ENCODE peak calls at places on chromosomes 13 and 19, in five cellular contexts. E, R, Z, O and G are unnamed samples. For H3K9me3, the result is how much of the 10 kb centered on the place peaks cover.

GRCh38 chr19:5907216-5907615 is 2.5 kb downstream of the VMAC start:
- DNase-seq in E (no peak), R (no peak), Z (no peak), O (no peak), G (no peak)

GRCh38 chr19:44303976-44304568 is 753 bp downstream of the ZNF235 start:
- DNase-seq in E (no peak), R (peak), Z (no peak), O (no peak), G (peak)

GRCh38 chr13:44132710-44133109 is 240.9 kb upstream of the SERP2 start:
- DNase-seq in E (no peak), R (no peak), Z (peak), O (peak), G (no peak)

GRCh38 chr13:20270163-20270865 is 38.2 kb upstream of the GJB6 start:
- DNase-seq in E (no peak), R (no peak), Z (no peak), O (no peak), G (no peak)

GRCh38 chr19:45990113-45990728 is 5.0 kb upstream of the CCDC61 start:
- DNase-seq in E (no peak), R (no peak), Z (no peak), O (no peak), G (no peak)

GRCh38 chr19:1665565-1666047 is 13.2 kb upstream of the TCF3 start:
- DNase-seq in E (no peak), R (no peak), Z (no peak), O (no peak), G (no peak)

GRCh38 chr19:4690362-4690761 is 20.2 kb upstream of the MYDGF start:
- DNase-seq in E (no peak), R (no peak), Z (no peak), O (no peak), G (no peak)

GRCh38 chr13:52061587-52061986 is 37.1 kb downstream of the UTP14C start:
- DNase-seq in E (no peak), R (no peak), Z (no peak), O (no peak), G (no peak)

GRCh38 chr13:90594694-90595093 is 752.8 kb upstream of the MIR17HG start:
- DNase-seq in E (no peak), R (no peak), Z (no peak), O (no peak), G (no peak)

GRCh38 chr13:51769455-51770127 is 34.4 kb downstream of the DHRS12 start:
- DNase-seq in E (no peak), R (no peak), Z (no peak), O (peak), G (no peak)

GRCh38 chr19:4971424-4971793 is 2.5 kb downstream of the KDM4B start:
- DNase-seq in E (no peak), R (no peak), Z (no peak), O (no peak), G (no peak)

GRCh38 chr19:1105217-1105872 is 1.6 kb downstream of the GPX4 start:
- DNase-seq in E (no peak), R (no peak), Z (no peak), O (no peak), G (no peak)

GRCh38 chr19:5484398-5485285 is 29.4 kb downstream of the ZNRF4 start:
- DNase-seq in E (no peak), R (peak), Z (no peak), O (no peak), G (no peak)

GRCh38 chr13:67588607-67589006 is 358.5 kb upstream of the PCDH9 start:
- DNase-seq in E (no peak), R (no peak), Z (no peak), O (no peak), G (no peak)

GRCh38 chr13:27347373-27347772 is 76.7 kb downstream of the RASL11A start:
- DNase-seq in E (no peak), R (no peak), Z (no peak), O (no peak), G (no peak)

GRCh38 chr19:6801397-6802086 is 29.0 kb downstream of the VAV1 start:
- DNase-seq in E (peak), R (no peak), Z (no peak), O (no peak), G (peak)

GRCh38 chr19:55601127-55601526 is 1.0 kb downstream of the ZNF524 start:
- DNase-seq in E (no peak), R (no peak), Z (no peak), O (no peak), G (no peak)

GRCh38 chr19:4057913-4058695 is 8.6 kb downstream of the ZBTB7A start:
- DNase-seq in E (no peak), R (no peak), Z (peak), O (peak), G (no peak)

GRCh38 chr19:53422551-53422950 is 9.2 kb upstream of the ZNF761 start:
- DNase-seq in E (no peak), R (no peak), Z (no peak), O (no peak), G (no peak)

GRCh38 chr13:90232291-90232690 is 1115.2 kb upstream of the MIR17HG start:
- DNase-seq in E (no peak), R (no peak), Z (no peak), O (no peak), G (no peak)

GRCh38 chr19:22426901-22427300 is 4.8 kb upstream of the ZNF98 start:
- DNase-seq in E (no peak), R (no peak), Z (no peak), O (no peak), G (no peak)

GRCh38 chr13:77328819-77329132 is 1.9 kb upstream of the MYCBP2 start:
- DNase-seq in E (no peak), R (no peak), Z (no peak), O (no peak), G (no peak)

GRCh38 chr13:32824671-32825070 is 191.6 kb upstream of the KL start:
- DNase-seq in E (no peak), R (peak), Z (no peak), O (no peak), G (no peak)

GRCh38 chr13:29576581-29576980 is 18.9 kb downstream of the SLC7A1 start:
- DNase-seq in E (no peak), R (no peak), Z (no peak), O (no peak), G (no peak)
- H3K4me3 ChIP-seq in E (no peak), R (no peak), Z (no peak), O (no peak), G (no peak)

DNA sequence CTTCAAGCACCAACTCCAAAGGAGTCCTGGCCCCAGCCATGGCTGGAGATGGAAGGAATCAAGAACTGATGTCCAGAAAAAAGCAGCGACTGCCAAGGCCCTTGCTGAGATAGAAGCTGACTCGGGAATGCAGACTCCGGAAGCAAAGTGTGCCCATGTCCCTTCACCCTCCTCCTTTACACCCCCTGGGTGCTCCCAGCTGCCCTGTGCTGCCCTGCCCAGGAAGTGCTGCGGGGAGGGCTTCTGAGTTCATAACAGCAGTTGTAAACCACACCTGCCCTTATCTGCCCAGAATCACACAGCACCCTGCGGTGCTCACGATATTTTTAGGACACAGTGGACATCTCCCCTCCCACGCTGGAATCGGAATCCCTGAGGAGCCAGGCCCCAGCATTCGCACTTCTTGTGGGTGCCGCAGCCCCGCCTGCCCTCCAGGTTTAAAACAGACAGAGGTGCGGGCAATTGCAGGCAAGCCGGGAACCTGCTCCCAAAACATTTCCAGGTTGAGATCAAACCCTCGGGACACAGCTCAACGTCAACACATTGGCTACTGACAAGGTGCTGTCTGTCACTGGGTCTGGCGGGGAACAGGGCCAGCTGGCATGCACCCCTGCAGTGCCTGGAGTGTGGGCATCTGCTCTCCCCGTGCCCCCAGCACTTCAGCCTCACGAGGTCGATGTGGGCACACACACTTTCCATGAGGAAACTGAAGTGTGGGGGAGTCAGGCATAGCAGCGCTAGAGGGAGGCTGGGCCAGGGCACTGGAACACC is 36.9 kb downstream of the RAB20 start:
- DNase-seq in E (no peak), R (no peak), Z (no peak), O (no peak), G (no peak)
- H3K9me3 ChIP-seq in E (under half), R (under half), Z (under half), O (under half), G (under half)

DNA sequence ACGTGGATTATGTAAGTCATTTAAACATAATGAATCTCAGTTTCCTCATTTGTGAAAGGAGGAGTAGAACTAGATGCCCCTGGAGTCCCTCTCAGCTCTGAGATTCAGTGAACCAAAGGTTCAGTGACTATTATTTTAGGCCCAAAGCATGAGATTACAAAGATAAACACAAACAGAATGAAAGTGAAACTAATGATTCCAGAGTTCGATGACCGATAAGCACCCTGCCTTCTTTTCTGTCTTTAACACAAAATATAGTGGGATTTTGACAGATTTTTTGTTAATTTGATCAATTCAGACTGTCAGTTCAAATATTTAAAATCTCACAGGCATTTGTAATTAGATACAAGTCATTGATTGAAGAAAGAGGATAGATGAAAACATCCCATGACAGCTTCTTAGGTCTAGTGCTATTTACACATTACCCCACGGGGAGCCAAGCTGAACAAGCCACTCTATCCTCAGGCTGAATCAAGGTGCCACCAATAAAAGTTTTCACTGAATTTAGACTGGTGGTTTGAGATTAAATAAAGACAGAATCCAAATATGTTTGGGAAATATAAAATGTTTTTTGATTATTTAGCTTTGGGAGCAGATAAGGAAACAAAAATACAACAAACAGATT is 64.6 kb upstream of the RAP2A start:
- DNase-seq in E (no peak), R (no peak), Z (no peak), O (no peak), G (no peak)
- H3K4me3 ChIP-seq in E (peak), R (no peak), Z (peak), O (peak), G (peak)

DNA sequence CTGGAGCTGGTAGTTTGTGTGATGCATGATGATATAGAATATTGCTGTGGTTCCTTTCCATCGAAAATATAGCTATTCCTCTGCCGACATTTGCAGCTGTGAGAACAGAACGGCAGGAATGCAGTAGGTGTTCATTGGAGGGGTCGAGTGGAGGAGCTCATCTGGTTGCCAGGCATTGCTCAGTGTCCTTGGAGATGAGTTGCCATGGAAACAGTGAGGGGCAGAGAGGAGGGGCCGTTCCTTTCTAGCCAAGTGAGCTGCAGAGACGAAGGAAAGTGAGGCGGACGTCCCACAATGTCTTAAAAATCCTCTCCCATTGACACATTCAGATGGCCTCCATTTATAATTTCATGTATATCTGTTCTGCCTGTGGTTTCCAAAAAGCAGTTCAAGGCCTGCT is 41.1 kb upstream of the ZNF835 start:
- DNase-seq in E (no peak), R (no peak), Z (no peak), O (no peak), G (no peak)
- H3K9me3 ChIP-seq in E (under half), R (under half), Z (under half), O (under half), G (under half)

DNA sequence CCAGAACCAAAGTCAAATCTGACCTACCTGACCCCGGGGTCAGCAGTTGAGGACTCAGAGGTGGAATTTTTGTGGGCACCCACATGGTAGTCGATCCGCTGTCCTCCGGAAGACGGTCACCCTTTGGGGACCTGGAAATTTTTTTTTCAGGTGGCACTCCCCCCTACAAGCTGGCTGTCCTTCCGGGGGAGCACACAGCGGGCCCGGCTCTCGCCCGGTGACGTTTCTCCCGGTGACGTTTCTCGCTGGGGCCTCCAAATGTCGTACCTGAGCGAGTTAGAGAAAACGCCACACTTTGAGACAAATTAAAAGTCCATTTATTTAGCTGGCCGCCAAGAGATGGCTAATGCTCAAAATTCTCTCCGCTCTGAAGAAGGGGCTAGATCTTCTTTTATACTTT is 48.8 kb downstream of the ZFP14 start:
- DNase-seq in E (no peak), R (no peak), Z (no peak), O (no peak), G (no peak)
- H3K4me3 ChIP-seq in E (no peak), R (peak), Z (no peak), O (no peak), G (no peak)

GRCh38 chr19:19865750-19866598 is at the start of gene ZNF253:
- DNase-seq in E (peak), R (peak), Z (peak), O (peak), G (peak)
- H3K9me3 ChIP-seq in E (under half), R (under half), Z (under half), O (under half), G (under half)